ENCODE peak calls at places on chromosomes 4 and X, in four cellular contexts. C, X, F and B are unnamed samples.

GRCh38 chr4:40317921-40318658 is 17.0 kb upstream of the CHRNA9 start:
- DNase-seq in C (no peak), X (no peak), F (no peak), B (no peak)

GRCh38 chr4:81136161-81136910 is 78.7 kb downstream of the PRKG2 start:
- DNase-seq in C (peak; percentile 68), X (peak; percentile 95), F (no peak), B (no peak)

GRCh38 chr4:26094076-26094475 is 180.1 kb downstream of the SMIM20 start:
- DNase-seq in C (no peak), X (peak; percentile 80), F (no peak), B (no peak)

GRCh38 chr4:75985116-75985515 is 5.6 kb downstream of the SDAD1 start:
- DNase-seq in C (no peak), X (peak; percentile 96), F (no peak), B (no peak)

GRCh38 chrX:72280210-72280882 is 3.3 kb upstream of the RPS4X start:
- DNase-seq in C (no peak), X (peak; percentile 38), F (no peak), B (no peak)

GRCh38 chr4:14345356-14345775 is 656.9 kb upstream of the CPEB2 start:
- DNase-seq in C (no peak), X (peak; percentile 66), F (no peak), B (no peak)

GRCh38 chr4:175441256-175441655 is 370.8 kb downstream of the GPM6A start:
- DNase-seq in C (no peak), X (no peak), F (no peak), B (no peak)

GRCh38 chrX:51456246-51456645 is 40.1 kb downstream of the NUDT11 start:
- DNase-seq in C (no peak), X (no peak), F (peak; percentile 36), B (no peak)

GRCh38 chr4:48191758-48192157 is 57.7 kb upstream of the TXK start:
- DNase-seq in C (no peak), X (no peak), F (no peak), B (no peak)

GRCh38 chrX:33686105-33686504 is 446.0 kb downstream of the FAM47A start:
- DNase-seq in C (no peak), X (no peak), F (no peak), B (no peak)

GRCh38 chr4:89537281-89537680 is 229.7 kb upstream of the GPRIN3 start:
- DNase-seq in C (no peak), X (no peak), F (no peak), B (no peak)

GRCh38 chr4:173270312-173271027 is 63.7 kb downstream of the HMGB2 start:
- DNase-seq in C (no peak), X (peak; percentile 49), F (no peak), B (no peak)

GRCh38 chr4:113952452-113953029 is 26.9 kb downstream of the ARSJ start:
- DNase-seq in C (no peak), X (peak; percentile 62), F (peak; percentile 29), B (peak; percentile 45)

GRCh38 chrX:38817004-38817703 is 15.9 kb downstream of the MID1IP1 start:
- DNase-seq in C (peak; percentile 73), X (peak; percentile 43), F (peak; percentile 21), B (no peak)

GRCh38 chr4:85898236-85898635 is 423.3 kb downstream of the ARHGAP24 start:
- DNase-seq in C (no peak), X (no peak), F (no peak), B (no peak)

GRCh38 chr4:48173055-48173991 is 39.3 kb upstream of the TXK start:
- DNase-seq in C (no peak), X (peak; percentile 90), F (no peak), B (no peak)

GRCh38 chrX:136738049-136738729 is 42.5 kb downstream of the ARHGEF6 start:
- DNase-seq in C (no peak), X (no peak), F (no peak), B (no peak)

GRCh38 chrX:136736690-136737089 is 44.0 kb downstream of the ARHGEF6 start:
- DNase-seq in C (no peak), X (no peak), F (no peak), B (no peak)

GRCh38 chrX:136731798-136732197 is 48.9 kb downstream of the ARHGEF6 start:
- DNase-seq in C (no peak), X (no peak), F (no peak), B (no peak)

GRCh38 chrX:136733613-136734012 is 47.1 kb downstream of the ARHGEF6 start:
- DNase-seq in C (no peak), X (no peak), F (no peak), B (no peak)

GRCh38 chrX:136735604-136736003 is 45.1 kb downstream of the ARHGEF6 start:
- DNase-seq in C (no peak), X (no peak), F (no peak), B (no peak)
- TF ChIP-seq CTCF in C (no peak), X (no peak), F (no peak), B (no peak)

GRCh38 chrX:30196322-30196721 is 19.0 kb upstream of the MAGEB2 start:
- DNase-seq in C (no peak), X (peak; percentile 9), F (no peak), B (no peak)
- TF ChIP-seq CTCF in C (no peak), X (peak; percentile 27), F (no peak), B (peak; percentile 58)

GRCh38 chr4:54384152-54384551 is 155.1 kb downstream of the PDGFRA start:
- DNase-seq in C (no peak), X (no peak), F (no peak), B (no peak)

GRCh38 chr4:54386270-54386669 is 157.2 kb downstream of the PDGFRA start:
- DNase-seq in C (no peak), X (no peak), F (no peak), B (no peak)

GRCh38 chr4:54386693-54387092 is 157.6 kb downstream of the PDGFRA start:
- DNase-seq in C (no peak), X (no peak), F (no peak), B (no peak)

GRCh38 chr4:54382623-54383022 is 153.5 kb downstream of the PDGFRA start:
- DNase-seq in C (no peak), X (no peak), F (no peak), B (no peak)

GRCh38 chr4:54384563-54384962 is 155.5 kb downstream of the PDGFRA start:
- DNase-seq in C (no peak), X (peak; percentile 39), F (peak; percentile 19), B (no peak)
- TF ChIP-seq CTCF in C (no peak), X (peak; percentile 44), F (no peak), B (peak; percentile 45)

GRCh38 chr4:87805971-87806370 is 6.6 kb downstream of the IBSP start:
- DNase-seq in C (no peak), X (peak; percentile 38), F (no peak), B (no peak)

GRCh38 chr4:87806520-87806919 is 7.2 kb downstream of the IBSP start:
- DNase-seq in C (no peak), X (peak; percentile 52), F (no peak), B (no peak)

GRCh38 chr4:87803421-87803820 is 4.1 kb downstream of the IBSP start:
- DNase-seq in C (no peak), X (no peak), F (no peak), B (no peak)

GRCh38 chr4:87804871-87805270 is 5.5 kb downstream of the IBSP start:
- DNase-seq in C (no peak), X (no peak), F (no peak), B (no peak)

DNA sequence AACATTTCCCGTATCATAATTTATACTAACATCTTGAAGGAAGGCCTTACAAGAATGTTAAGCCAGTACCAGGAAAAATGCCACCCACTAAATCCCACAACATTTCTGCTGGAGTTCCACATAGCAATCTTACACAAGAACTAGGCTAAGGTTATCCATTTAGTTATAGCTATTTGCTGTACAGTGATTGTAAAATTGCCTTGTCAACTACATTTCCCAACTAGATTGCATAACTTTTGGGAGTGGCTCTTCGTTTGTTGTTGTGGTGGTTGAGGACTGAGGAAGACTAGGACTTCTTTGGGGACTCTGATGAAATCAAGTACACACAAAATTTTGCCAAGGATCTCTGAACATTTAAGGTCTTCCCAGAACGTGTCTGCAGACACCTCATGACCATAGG is 8.0 kb downstream of the IBSP start:
- DNase-seq in C (no peak), X (no peak), F (no peak), B (no peak)
- TF ChIP-seq CTCF in C (no peak), X (no peak), F (no peak), B (no peak)